ENCODE peak calls at places on chromosome 4, in ten cellular contexts. E is adipocyte; O is hypothalamus; V is activated T-helper 1 cell treated with Interleukin-2 at 50 U/mL for 16 hours; U is RPMI7951; X is GM04504; C is stimulated activated CD8-positive, alpha-beta memory T cell treated with anti-CD3 and anti-CD28 coated beads, Interleukin-15, amount 100 ng/mL, for 24 hours; P is GM13976; K is heart right ventricle; N is activated CD4-positive, alpha-beta T cell treated with anti-CD3 and anti-CD28 coated beads, Interleukin-2, amount 50 U/mL, for 1 hour. Z is an unnamed sample.
A peak's percentile ranks its signal among the peaks of the same experiment; 100 is the strongest.

GRCh38 chr4:171117457-171117856 is 695.7 kb upstream of the GALNTL6 start:
- DNase-seq in E (peak; percentile 10), O (no peak), V (no peak), U (no peak), X (no peak), C (no peak), P (no peak), K (no peak), N (no peak), Z (no peak)

GRCh38 chr4:158302076-158302866 is 92.0 kb downstream of the TMEM144 start:
- DNase-seq in E (peak; percentile 81), O (no peak), V (no peak), U (no peak), X (peak; percentile 73), C (no peak), P (no peak), K (no peak), N (no peak), Z (no peak)

GRCh38 chr4:48483777-48484493 is 792 bp downstream of the SLC10A4 start:
- DNase-seq in E (no peak), O (no peak), V (no peak), U (no peak), X (no peak), C (no peak), P (peak; percentile 32), K (no peak), N (no peak), Z (no peak)

GRCh38 chr4:74109116-74109791 is 10.3 kb upstream of the CXCL2 start:
- DNase-seq in E (peak; percentile 96), O (no peak), V (no peak), U (peak; percentile 95), X (peak; percentile 89), C (no peak), P (no peak), K (peak; percentile 53), N (no peak), Z (no peak)

GRCh38 chr4:6324999-6325790 is 55.5 kb downstream of the WFS1 start:
- DNase-seq in E (peak; percentile 6), O (no peak), V (no peak), U (peak; percentile 50), X (no peak), C (no peak), P (no peak), K (peak; percentile 52), N (no peak), Z (no peak)

GRCh38 chr4:140004580-140005314 is 149.2 kb downstream of the MAML3 start:
- DNase-seq in E (peak; percentile 83), O (peak; percentile 36), V (no peak), U (no peak), X (peak; percentile 28), C (no peak), P (no peak), K (peak; percentile 46), N (no peak), Z (no peak)

GRCh38 chr4:118981839-118982381 is 93.3 kb downstream of the SYNPO2 start:
- DNase-seq in E (peak; percentile 97), O (peak; percentile 22), V (peak; percentile 5), U (peak; percentile 70), X (peak; percentile 82), C (no peak), P (peak; percentile 66), K (peak; percentile 79), N (peak; percentile 52), Z (no peak)

GRCh38 chr4:26987191-26987590 is 126.5 kb downstream of the STIM2 start:
- DNase-seq in E (no peak), O (no peak), V (no peak), U (no peak), X (no peak), C (no peak), P (no peak), K (no peak), N (no peak), Z (no peak)

GRCh38 chr4:168514249-168514852 is 17.5 kb downstream of the PALLD start:
- DNase-seq in E (peak; percentile 91), O (no peak), V (no peak), U (peak; percentile 41), X (no peak), C (no peak), P (peak; percentile 20), K (no peak), N (no peak), Z (no peak)

GRCh38 chr4:40046311-40046980 is 10.2 kb upstream of the N4BP2 start:
- DNase-seq in E (peak; percentile 71), O (no peak), V (no peak), U (peak; percentile 14), X (no peak), C (no peak), P (no peak), K (peak; percentile 35), N (no peak), Z (no peak)